ENCODE peak calls at places on chromosome 4, in nine cellular contexts. S is GM20000; V is activated CD4-positive, CD25-positive, alpha-beta regulatory T cell; Z is NCI-H460; R is astrocyte of the cerebellum; D is nucleus accumbens; B is GM23248; W is C1 segment of cervical spinal cord; X is HuH-7. C is an unnamed sample.

GRCh38 chr4:138981930-138982390 is 33.6 kb upstream of the NOCT start:
- DNase-seq in S (no peak), V (no peak), Z (peak; percentile 14), R (no peak), D (no peak), B (peak; percentile 71), W (no peak), X (peak; percentile 43), C (no peak)

GRCh38 chr4:88008133-88008621 is 742 bp downstream of the PKD2 start:
- DNase-seq in S (peak; percentile 72), V (no peak), Z (no peak), R (no peak), D (no peak), B (peak; percentile 80), W (peak; percentile 50), X (peak; percentile 56), C (no peak)

GRCh38 chr4:83009529-83009928 is 1.1 kb downstream of the LIN54 start:
- DNase-seq in S (no peak), V (no peak), Z (no peak), R (no peak), D (no peak), B (peak; percentile 50), W (no peak), X (no peak), C (no peak)

GRCh38 chr4:156517546-156517945 is 454.1 kb downstream of the PDGFC start:
- DNase-seq in S (no peak), V (no peak), Z (no peak), R (no peak), D (no peak), B (no peak), W (no peak), X (no peak), C (no peak)

GRCh38 chr4:6035786-6036185 is 17.6 kb upstream of the C4orf50 start:
- DNase-seq in S (no peak), V (no peak), Z (no peak), R (no peak), D (no peak), B (no peak), W (no peak), X (no peak), C (no peak)

GRCh38 chr4:3369781-3370660 is 71.7 kb upstream of the HGFAC start:
- DNase-seq in S (peak; percentile 51), V (no peak), Z (no peak), R (peak; percentile 70), D (no peak), B (peak; percentile 96), W (no peak), X (no peak), C (peak; percentile 57)

GRCh38 chr4:107826427-107826980 is 1.8 kb downstream of the SGMS2 start:
- DNase-seq in S (no peak), V (no peak), Z (no peak), R (no peak), D (no peak), B (peak; percentile 19), W (no peak), X (no peak), C (no peak)

GRCh38 chr4:140602714-140603113 is 34.0 kb upstream of the UCP1 start:
- DNase-seq in S (no peak), V (no peak), Z (no peak), R (no peak), D (no peak), B (no peak), W (no peak), X (no peak), C (no peak)

GRCh38 chr4:3851211-3851610 is 85.0 kb downstream of the ADRA2C start:
- DNase-seq in S (no peak), V (no peak), Z (no peak), R (no peak), D (no peak), B (peak; percentile 77), W (no peak), X (no peak), C (no peak)

GRCh38 chr4:106287353-106287969 is 28.5 kb downstream of the TBCK start:
- DNase-seq in S (no peak), V (no peak), Z (peak; percentile 46), R (peak; percentile 77), D (no peak), B (peak; percentile 86), W (no peak), X (peak; percentile 42), C (no peak)

C was measured in KG1.